ENCODE peak calls at places on chromosomes 6 and 20, in ten cellular contexts. Z, P, O, X, F, Y, I, M, G and S are unnamed samples.

GRCh38 chr20:46336735-46337134 is 28.4 kb upstream of the CDH22 start:
- DNase-seq in M (no peak), O (no peak), I (no peak), Y (no peak), G (no peak), F (no peak), P (no peak), Z (no peak), X (no peak), S (no peak)

GRCh38 chr20:41370176-41370575 is 3.6 kb upstream of the EMILIN3 start:
- DNase-seq in X (no peak), M (no peak), F (no peak), Z (no peak), O (no peak), I (no peak), G (no peak), Y (no peak), P (no peak), S (no peak)

GRCh38 chr6:134774244-134774643 is 175.7 kb downstream of the ALDH8A1 start:
- DNase-seq in F (no peak), X (no peak), Z (no peak), Y (no peak), O (no peak), I (no peak), P (no peak), M (no peak), G (peak; percentile 38), S (peak; percentile 67)

GRCh38 chr6:144662812-144663211 is 377.7 kb downstream of the UTRN start:
- DNase-seq in Y (no peak), M (no peak), X (no peak), P (no peak), O (no peak), I (no peak), Z (no peak), F (no peak), G (peak; percentile 10), S (no peak)

GRCh38 chr6:109720336-109720735 is 29.2 kb downstream of the FIG4 start:
- DNase-seq in X (no peak), M (no peak), G (no peak), F (no peak), Y (no peak), Z (no peak), P (no peak), I (no peak), O (no peak), S (no peak)

GRCh38 chr20:38199506-38200390 is 34.7 kb upstream of the TGM2 start:
- DNase-seq in Z (no peak), G (no peak), P (no peak), M (no peak), Y (no peak), F (no peak), I (no peak), O (no peak), X (no peak), S (peak; percentile 67)

GRCh38 chr20:62096421-62097380 is 25.6 kb upstream of the LSM14B start:
- DNase-seq in O (no peak), Z (no peak), M (no peak), X (no peak), F (no peak), I (no peak), G (no peak), P (no peak), Y (no peak), S (no peak)

GRCh38 chr6:157688960-157689599 is 134.0 kb upstream of the SNX9 start:
- DNase-seq in I (peak; percentile 14), P (peak; percentile 74), Y (no peak), X (no peak), M (no peak), O (no peak), G (no peak), Z (no peak), F (no peak), S (no peak)

GRCh38 chr6:43962458-43962857 is 164.8 kb downstream of the MRPL14 start:
- DNase-seq in G (no peak), F (no peak), M (no peak), Z (no peak), Y (no peak), O (no peak), I (no peak), X (no peak), P (no peak), S (peak; percentile 35)

GRCh38 chr6:146341498-146342230 is 202.0 kb upstream of the RAB32 start:
- DNase-seq in Y (no peak), M (no peak), G (no peak), P (no peak), I (no peak), Z (no peak), F (no peak), O (no peak), X (no peak), S (no peak)

GRCh38 chr6:150450918-150451317 is 82.1 kb downstream of the IYD start:
- DNase-seq in I (no peak), X (no peak), Z (no peak), M (no peak), O (no peak), Y (no peak), G (no peak), F (no peak), P (no peak), S (no peak)

GRCh38 chr6:79076881-79077641 is 993 bp downstream of the PHIP start:
- DNase-seq in O (peak; percentile 85), P (peak; percentile 95), I (peak; percentile 97), Z (peak; percentile 81), Y (peak; percentile 53), G (peak; percentile 97), X (peak; percentile 91), F (peak; percentile 90), M (peak; percentile 63), S (peak; percentile 95)

GRCh38 chr6:111484655-111484974 is 1.6 kb upstream of the REV3L start:
- DNase-seq in F (no peak), Y (no peak), I (peak; percentile 50), P (no peak), M (no peak), O (no peak), G (peak; percentile 22), Z (no peak), X (peak; percentile 32), S (peak; percentile 23)

GRCh38 chr6:6659600-6660327 is 71.2 kb downstream of the LY86 start:
- DNase-seq in G (peak; percentile 17), I (no peak), F (peak; percentile 34), Z (no peak), M (no peak), X (no peak), O (no peak), P (no peak), Y (peak; percentile 38), S (no peak)

GRCh38 chr6:125273251-125273650 is 28.5 kb downstream of the HDDC2 start:
- DNase-seq in I (no peak), Y (no peak), G (no peak), M (no peak), X (no peak), F (no peak), Z (no peak), P (no peak), O (no peak), S (no peak)

GRCh38 chr6:170596426-170596825 is 12.0 kb upstream of the PDCD2 start:
- DNase-seq in M (no peak), P (no peak), F (no peak), Z (no peak), Y (no peak), O (no peak), G (no peak), I (no peak), X (no peak), S (no peak)

GRCh38 chr20:53767206-53767924 is 173.7 kb upstream of the ZNF217 start:
- DNase-seq in Z (no peak), X (no peak), P (no peak), O (no peak), I (no peak), G (no peak), M (no peak), Y (peak; percentile 28), F (no peak), S (no peak)

GRCh38 chr6:11702039-11702795 is 76.4 kb downstream of the ADTRP start:
- DNase-seq in P (no peak), X (no peak), O (no peak), Y (no peak), M (no peak), F (no peak), G (peak; percentile 75), I (no peak), Z (no peak), S (peak; percentile 50)

GRCh38 chr6:153140299-153140698 is 9.2 kb upstream of the RGS17 start:
- DNase-seq in I (peak; percentile 85), Y (no peak), F (no peak), X (no peak), P (no peak), M (no peak), Z (no peak), O (no peak), G (no peak), S (no peak)

GRCh38 chr6:3151705-3152104 is 5.6 kb downstream of the TUBB2A start:
- DNase-seq in F (no peak), G (no peak), O (no peak), Z (no peak), P (no peak), Y (no peak), X (no peak), M (no peak), I (peak; percentile 61), S (no peak)

GRCh38 chr6:153804755-153805330 is 234.2 kb upstream of the OPRM1 start:
- DNase-seq in Y (no peak), P (no peak), I (no peak), G (no peak), O (no peak), Z (no peak), F (no peak), M (no peak), X (no peak), S (no peak)

GRCh38 chr6:32840604-32841246 is 2.2 kb upstream of the TAP2 start:
- DNase-seq in Y (no peak), Z (no peak), I (no peak), X (no peak), G (no peak), M (no peak), O (no peak), F (peak; percentile 63), P (no peak), S (no peak)